ENCODE peak calls at places on chromosome 15, in four cellular contexts. R is bronchial epithelial cell, X is A549, G is tibial artery. F is an unnamed sample.

GRCh38 chr15:31439328-31439727 is 112.7 kb downstream of the KLF13 start:
- DNase-seq in G (no peak), X (peak), R (no peak), F (no peak)

GRCh38 chr15:80068578-80068977 is 9.1 kb downstream of the ZFAND6 start:
- DNase-seq in X (no peak), R (no peak), G (no peak), F (no peak)

GRCh38 chr15:94266000-94266399 is 34.6 kb downstream of the MCTP2 start:
- DNase-seq in G (no peak), X (no peak), R (peak), F (no peak)

GRCh38 chr15:92277776-92278175 is 115.9 kb upstream of the ST8SIA2 start:
- DNase-seq in R (peak), G (no peak), X (peak), F (peak)

GRCh38 chr15:74742422-74742821 is 6.2 kb upstream of the CYP1A2 start:
- DNase-seq in X (no peak), G (no peak), R (no peak), F (no peak)

GRCh38 chr15:59746777-59747176 is 57.7 kb upstream of the BNIP2 start:
- DNase-seq in R (no peak), X (no peak), G (no peak), F (no peak)

GRCh38 chr15:62895905-62896316 is 146.6 kb upstream of the TPM1 start:
- DNase-seq in G (no peak), R (peak), X (peak), F (no peak)

GRCh38 chr15:64383760-64384159 is 2.5 kb upstream of the PCLAF start:
- DNase-seq in G (no peak), R (no peak), X (no peak), F (no peak)

GRCh38 chr15:39255760-39256159 is 325.1 kb upstream of the THBS1 start:
- DNase-seq in X (no peak), G (no peak), R (no peak), F (no peak)

GRCh38 chr15:41888662-41889253 is 5.1 kb downstream of the SPTBN5 start:
- DNase-seq in G (no peak), R (no peak), X (no peak), F (no peak)

GRCh38 chr15:44813231-44813630 is 76.9 kb downstream of the TRIM69 start:
- DNase-seq in R (no peak), G (no peak), X (no peak), F (no peak)

GRCh38 chr15:62534996-62535395 is 369.9 kb upstream of the C2CD4B start:
- DNase-seq in G (no peak), R (no peak), X (no peak), F (no peak)

GRCh38 chr15:68500363-68501317 is 68.7 kb upstream of the ITGA11 start:
- DNase-seq in R (no peak), X (no peak), G (no peak), F (no peak)

GRCh38 chr15:28112962-28113361 is 13.8 kb upstream of the OCA2 start:
- DNase-seq in R (no peak), G (no peak), X (no peak), F (no peak)

GRCh38 chr15:77667351-77667750 is 34.6 kb upstream of the LINGO1 start:
- DNase-seq in X (no peak), G (no peak), R (no peak), F (no peak)